ENCODE peak calls at places on chromosomes 6 and 20, in four cellular contexts. One of them, this sample, is unnamed.

GRCh38 chr6:117487831-117488230 is 5.4 kb downstream of the DCBLD1 start:
- DNase-seq in tibial nerve: no peak
- DNase-seq in AG10803: peak
- DNase-seq in endothelial cell of umbilical vein: no peak
- DNase-seq in this sample: peak

GRCh38 chr6:163414117-163414366 is 476 bp upstream of the QKI start:
- DNase-seq in AG10803: no peak
- DNase-seq in endothelial cell of umbilical vein: no peak
- DNase-seq in tibial nerve: no peak
- DNase-seq in this sample: no peak

GRCh38 chr20:54293526-54293925 is 85.6 kb downstream of the PFDN4 start:
- DNase-seq in tibial nerve: no peak
- DNase-seq in endothelial cell of umbilical vein: peak
- DNase-seq in AG10803: peak
- DNase-seq in this sample: no peak

GRCh38 chr20:53736757-53737403 is 143.2 kb upstream of the ZNF217 start:
- DNase-seq in endothelial cell of umbilical vein: peak
- DNase-seq in tibial nerve: no peak
- DNase-seq in AG10803: peak
- DNase-seq in this sample: peak

GRCh38 chr20:57211949-57212889 is 54.2 kb downstream of the BMP7 start:
- DNase-seq in tibial nerve: peak
- DNase-seq in AG10803: peak
- DNase-seq in endothelial cell of umbilical vein: no peak
- DNase-seq in this sample: peak

GRCh38 chr6:169961772-169962561 is 210.5 kb downstream of the ERMARD start:
- DNase-seq in AG10803: no peak
- DNase-seq in tibial nerve: no peak
- DNase-seq in endothelial cell of umbilical vein: peak
- DNase-seq in this sample: no peak

GRCh38 chr6:36786055-36786675 is 53.1 kb downstream of the CPNE5 start:
- DNase-seq in AG10803: no peak
- DNase-seq in tibial nerve: no peak
- DNase-seq in endothelial cell of umbilical vein: no peak
- DNase-seq in this sample: peak

GRCh38 chr6:17492350-17492749 is 99.0 kb downstream of the CAP2 start:
- DNase-seq in endothelial cell of umbilical vein: peak
- DNase-seq in AG10803: no peak
- DNase-seq in tibial nerve: no peak
- DNase-seq in this sample: no peak

GRCh38 chr6:144585217-144585814 is 300.2 kb downstream of the UTRN start:
- DNase-seq in tibial nerve: no peak
- DNase-seq in endothelial cell of umbilical vein: peak
- DNase-seq in AG10803: peak
- DNase-seq in this sample: peak

GRCh38 chr20:48489046-48489463 is 338.7 kb downstream of the PREX1 start:
- DNase-seq in tibial nerve: no peak
- DNase-seq in AG10803: no peak
- DNase-seq in endothelial cell of umbilical vein: no peak
- DNase-seq in this sample: no peak

GRCh38 chr20:10314198-10314597 is 95.6 kb downstream of the SNAP25 start:
- DNase-seq in endothelial cell of umbilical vein: no peak
- DNase-seq in tibial nerve: no peak
- DNase-seq in AG10803: no peak
- DNase-seq in this sample: peak

GRCh38 chr6:72461144-72461543 is 160.7 kb upstream of the KCNQ5 start:
- DNase-seq in AG10803: peak
- DNase-seq in endothelial cell of umbilical vein: no peak
- DNase-seq in tibial nerve: no peak
- DNase-seq in this sample: peak

GRCh38 chr6:22784611-22785010 is 215.2 kb downstream of the HDGFL1 start:
- DNase-seq in tibial nerve: no peak
- DNase-seq in endothelial cell of umbilical vein: no peak
- DNase-seq in AG10803: no peak
- DNase-seq in this sample: peak

GRCh38 chr6:109715616-109716015 is 24.5 kb downstream of the FIG4 start:
- DNase-seq in tibial nerve: no peak
- DNase-seq in endothelial cell of umbilical vein: no peak
- DNase-seq in AG10803: peak
- DNase-seq in this sample: peak

GRCh38 chr6:52577022-52577777 is at the start of gene TRAM2:
- DNase-seq in AG10803: peak
- DNase-seq in tibial nerve: peak
- DNase-seq in endothelial cell of umbilical vein: peak
- DNase-seq in this sample: peak

DNA sequence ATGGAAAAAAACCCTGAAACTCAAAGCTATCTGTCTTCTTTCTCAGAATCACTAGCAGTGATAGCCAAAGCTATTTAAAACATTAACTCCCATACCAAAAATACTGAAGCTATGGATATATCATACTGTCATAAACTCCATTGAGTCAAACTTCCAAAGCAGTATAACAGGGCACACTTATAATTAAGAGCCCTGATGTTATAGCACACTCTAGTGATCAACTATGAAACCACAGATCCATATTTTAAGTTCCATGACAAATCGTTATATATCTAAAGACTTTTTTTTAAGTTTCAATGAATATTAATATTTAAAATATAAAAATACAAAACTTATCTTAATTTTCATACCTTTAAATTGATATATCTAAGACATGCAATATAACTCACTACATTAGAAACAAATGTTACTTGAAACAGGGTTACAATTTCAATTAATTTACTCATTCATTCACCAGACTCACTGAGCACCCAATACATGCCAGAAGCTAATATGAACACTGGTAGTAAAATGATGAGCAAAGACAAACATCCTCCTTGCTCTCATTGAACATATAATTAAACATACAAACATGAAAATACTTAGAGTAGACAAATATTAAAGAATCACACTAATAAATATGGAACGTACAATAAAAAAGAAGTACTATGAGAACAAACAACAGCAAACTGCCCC is 69.3 kb downstream of the IBTK start:
- DNase-seq in AG10803: peak
- DNase-seq in endothelial cell of umbilical vein: peak
- DNase-seq in tibial nerve: no peak
- DNase-seq in this sample: peak
- TF ChIP-seq CTCF in AG10803: peak
- TF ChIP-seq CTCF in endothelial cell of umbilical vein: peak
- TF ChIP-seq CTCF in tibial nerve: peak
- TF ChIP-seq CTCF in this sample: peak

GRCh38 chr20:18056174-18057105 is 1.3 kb downstream of the OVOL2 start:
- DNase-seq in tibial nerve: no peak
- DNase-seq in endothelial cell of umbilical vein: no peak
- DNase-seq in AG10803: no peak
- DNase-seq in this sample: peak
- H3K4me3 ChIP-seq in tibial nerve: peak
- H3K4me3 ChIP-seq in endothelial cell of umbilical vein: no peak
- H3K4me3 ChIP-seq in AG10803: no peak
- H3K4me3 ChIP-seq in this sample: no peak

GRCh38 chr20:61918548-61918947 is 147.1 kb downstream of the TAF4 start:
- DNase-seq in AG10803: no peak
- DNase-seq in endothelial cell of umbilical vein: no peak
- DNase-seq in tibial nerve: no peak
- DNase-seq in this sample: no peak
- TF ChIP-seq CTCF in AG10803: no peak
- TF ChIP-seq CTCF in endothelial cell of umbilical vein: no peak
- TF ChIP-seq CTCF in tibial nerve: no peak
- TF ChIP-seq CTCF in this sample: no peak

GRCh38 chr6:83429269-83429668 is 1.6 kb downstream of the ME1 start:
- DNase-seq in AG10803: no peak
- DNase-seq in tibial nerve: no peak
- DNase-seq in endothelial cell of umbilical vein: no peak
- DNase-seq in this sample: no peak

GRCh38 chr6:83429857-83430605 is 820 bp downstream of the ME1 start:
- DNase-seq in AG10803: peak
- DNase-seq in endothelial cell of umbilical vein: peak
- DNase-seq in tibial nerve: peak
- DNase-seq in this sample: peak

GRCh38 chr6:83432626-83433025 is 1.8 kb upstream of the ME1 start:
- DNase-seq in endothelial cell of umbilical vein: no peak
- DNase-seq in AG10803: no peak
- DNase-seq in tibial nerve: no peak
- DNase-seq in this sample: no peak

GRCh38 chr6:83431545-83432165 is 804 bp upstream of the ME1 start:
- DNase-seq in endothelial cell of umbilical vein: no peak
- DNase-seq in AG10803: no peak
- DNase-seq in tibial nerve: no peak
- DNase-seq in this sample: no peak

DNA sequence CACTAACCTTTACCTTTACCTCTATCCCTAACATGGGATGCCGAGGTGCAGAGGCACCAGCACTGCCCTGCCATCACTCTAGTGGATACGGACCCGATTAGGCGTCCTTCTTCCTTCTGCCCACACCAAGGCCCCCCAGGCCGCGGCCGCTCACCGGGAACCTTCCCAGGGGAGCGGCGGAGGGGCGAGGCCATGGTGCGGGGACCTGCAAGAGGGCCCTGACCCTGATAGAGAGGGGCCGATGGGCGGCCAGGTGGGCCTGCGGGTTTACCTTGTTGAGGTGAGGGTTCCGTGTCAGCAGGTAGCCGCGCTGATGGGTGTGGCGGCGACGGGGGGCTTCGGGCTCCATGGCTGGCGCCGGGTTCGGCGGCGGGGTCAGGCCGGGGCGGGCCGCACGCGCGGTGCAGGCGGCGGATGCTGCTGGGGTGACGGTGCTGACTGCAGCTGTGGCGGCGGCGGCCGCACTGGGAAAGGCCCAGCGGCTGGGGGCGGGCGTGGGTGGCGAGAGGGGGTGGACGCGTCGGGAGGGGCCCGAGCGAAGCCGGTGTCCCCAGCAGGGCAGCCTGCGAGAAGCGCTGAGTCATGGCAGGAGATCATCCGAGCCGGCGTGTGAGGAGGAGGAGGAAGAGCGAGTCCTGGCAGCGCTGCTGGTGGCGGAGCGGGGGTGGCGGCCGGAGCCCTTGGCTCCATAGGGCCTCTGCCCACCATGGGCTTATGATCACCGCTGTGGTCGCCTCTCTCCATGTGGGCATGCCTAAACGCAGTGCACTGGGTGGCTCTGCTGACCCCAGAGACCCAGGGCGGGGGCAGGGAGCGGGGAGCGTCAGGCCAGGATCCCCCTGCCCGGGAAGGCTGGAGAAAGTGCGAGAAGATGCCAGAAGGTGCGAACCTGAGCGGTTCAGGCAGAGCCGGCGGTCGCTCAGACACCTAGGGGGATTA is at the start of gene ME1:
- DNase-seq in endothelial cell of umbilical vein: peak
- DNase-seq in AG10803: peak
- DNase-seq in tibial nerve: peak
- DNase-seq in this sample: peak
- H3K4me3 ChIP-seq in endothelial cell of umbilical vein: peak
- H3K4me3 ChIP-seq in AG10803: peak
- H3K4me3 ChIP-seq in tibial nerve: peak
- H3K4me3 ChIP-seq in this sample: peak